ENCODE peak calls at places on chromosomes 3 and 15, in five cellular contexts. W, A, J, N and D are unnamed samples.

GRCh38 chr15:64857421-64857820 is 15.7 kb downstream of the PLEKHO2 start:
- DNase-seq in W (no peak), A (no peak), J (no peak), N (no peak), D (no peak)

GRCh38 chr3:65713016-65713415 is 325.7 kb downstream of the MAGI1 start:
- DNase-seq in W (no peak), A (no peak), J (no peak), N (no peak), D (no peak)

GRCh38 chr3:62614527-62614926 is 241.2 kb upstream of the FEZF2 start:
- DNase-seq in W (no peak), A (no peak), J (no peak), N (no peak), D (no peak)

GRCh38 chr3:128313936-128314335 is 152.8 kb downstream of the DNAJB8 start:
- DNase-seq in W (no peak), A (no peak), J (no peak), N (no peak), D (no peak)

GRCh38 chr15:98643104-98643503 is 5.2 kb upstream of the IGF1R start:
- DNase-seq in W (no peak), A (no peak), J (no peak), N (no peak), D (no peak)

GRCh38 chr15:80929225-80929624 is 60.4 kb downstream of the MESD start:
- DNase-seq in W (no peak), A (no peak), J (no peak), N (no peak), D (no peak)

GRCh38 chr3:114406286-114406685 is 112.5 kb downstream of the TIGIT start:
- DNase-seq in W (no peak), A (peak), J (no peak), N (no peak), D (no peak)

GRCh38 chr3:172595648-172596393 is 72.6 kb upstream of the TNFSF10 start:
- DNase-seq in W (peak), A (peak), J (peak), N (no peak), D (peak)

GRCh38 chr3:126994661-126995161 is 11.8 kb downstream of the PLXNA1 start:
- DNase-seq in W (no peak), A (peak), J (no peak), N (no peak), D (no peak)

GRCh38 chr3:52286777-52287110 is 884 bp upstream of the GLYCTK start:
- DNase-seq in W (peak), A (no peak), J (no peak), N (no peak), D (no peak)

GRCh38 chr3:72432271-72432670 is 416.0 kb downstream of the SHQ1 start:
- DNase-seq in W (no peak), A (no peak), J (no peak), N (no peak), D (no peak)

GRCh38 chr3:147915057-147915456 is 505.9 kb downstream of the ZIC1 start:
- DNase-seq in W (no peak), A (no peak), J (no peak), N (no peak), D (no peak)

GRCh38 chr3:175914785-175915184 is 1055.7 kb downstream of the NAALADL2 start:
- DNase-seq in W (no peak), A (no peak), J (no peak), N (no peak), D (no peak)

GRCh38 chr3:190265126-190265525 is 57.1 kb downstream of the CLDN1 start:
- DNase-seq in W (no peak), A (no peak), J (no peak), N (no peak), D (no peak)

GRCh38 chr15:99613887-99614642 is 48.3 kb downstream of the MEF2A start:
- DNase-seq in W (no peak), A (no peak), J (no peak), N (no peak), D (peak)

GRCh38 chr3:167750273-167750971 is 14.9 kb downstream of the SERPINI1 start:
- DNase-seq in W (no peak), A (no peak), J (peak), N (no peak), D (no peak)

GRCh38 chr3:151316267-151316991 is at the start of gene GPR87:
- DNase-seq in W (no peak), A (peak), J (no peak), N (no peak), D (no peak)

GRCh38 chr3:21705769-21706168 is 45.2 kb downstream of the ZNF385D start:
- DNase-seq in W (no peak), A (peak), J (no peak), N (no peak), D (peak)

GRCh38 chr15:69593981-69594966 is 141.7 kb downstream of the RPLP1 start:
- DNase-seq in W (peak), A (no peak), J (no peak), N (peak), D (peak)